ENCODE peak calls at places on chromosomes 1 and 21, in six cellular contexts. One of them, this sample, is unnamed.

GRCh38 chr1:25698252-25698651 is 81.7 kb downstream of the MAN1C1 start:
- DNase-seq in astrocyte: peak
- DNase-seq in H7: no peak
- DNase-seq in dorsolateral prefrontal cortex: no peak
- DNase-seq in hypothalamus: no peak
- DNase-seq in GM19239: no peak
- DNase-seq in this sample: no peak

GRCh38 chr1:226863446-226863845 is 7.0 kb upstream of the PSEN2 start:
- DNase-seq in GM19239: no peak
- DNase-seq in dorsolateral prefrontal cortex: no peak
- DNase-seq in astrocyte: peak
- DNase-seq in hypothalamus: no peak
- DNase-seq in H7: peak
- DNase-seq in this sample: no peak

GRCh38 chr1:206575165-206575893 is 36.9 kb downstream of the EIF2D start:
- DNase-seq in dorsolateral prefrontal cortex: no peak
- DNase-seq in H7: no peak
- DNase-seq in astrocyte: peak
- DNase-seq in hypothalamus: no peak
- DNase-seq in GM19239: no peak
- DNase-seq in this sample: no peak

GRCh38 chr1:94299627-94300552 is 62.5 kb upstream of the ARHGAP29 start:
- DNase-seq in hypothalamus: no peak
- DNase-seq in dorsolateral prefrontal cortex: no peak
- DNase-seq in astrocyte: peak
- DNase-seq in H7: peak
- DNase-seq in GM19239: no peak
- DNase-seq in this sample: peak

GRCh38 chr21:28135646-28136045 is 857.0 kb downstream of the LTN1 start:
- DNase-seq in dorsolateral prefrontal cortex: no peak
- DNase-seq in GM19239: no peak
- DNase-seq in hypothalamus: no peak
- DNase-seq in H7: no peak
- DNase-seq in astrocyte: no peak
- DNase-seq in this sample: no peak

GRCh38 chr1:201728731-201729130 is 100.2 kb upstream of the IPO9 start:
- DNase-seq in GM19239: no peak
- DNase-seq in H7: peak
- DNase-seq in dorsolateral prefrontal cortex: no peak
- DNase-seq in astrocyte: no peak
- DNase-seq in hypothalamus: no peak
- DNase-seq in this sample: no peak

GRCh38 chr1:116154536-116154935 is 43.3 kb downstream of the MAB21L3 start:
- DNase-seq in hypothalamus: no peak
- DNase-seq in dorsolateral prefrontal cortex: no peak
- DNase-seq in GM19239: no peak
- DNase-seq in H7: no peak
- DNase-seq in astrocyte: no peak
- DNase-seq in this sample: no peak

GRCh38 chr1:209783338-209783737 is 1.0 kb downstream of the C1orf74 start:
- DNase-seq in astrocyte: no peak
- DNase-seq in dorsolateral prefrontal cortex: no peak
- DNase-seq in H7: no peak
- DNase-seq in GM19239: no peak
- DNase-seq in hypothalamus: no peak
- DNase-seq in this sample: no peak

GRCh38 chr1:234716907-234717375 is 107.0 kb upstream of the IRF2BP2 start:
- DNase-seq in astrocyte: no peak
- DNase-seq in hypothalamus: peak
- DNase-seq in GM19239: no peak
- DNase-seq in H7: no peak
- DNase-seq in dorsolateral prefrontal cortex: no peak
- DNase-seq in this sample: no peak

GRCh38 chr1:205570796-205571537 is 60.8 kb downstream of the ELK4 start:
- DNase-seq in hypothalamus: no peak
- DNase-seq in GM19239: no peak
- DNase-seq in H7: no peak
- DNase-seq in astrocyte: no peak
- DNase-seq in dorsolateral prefrontal cortex: peak
- DNase-seq in this sample: peak

GRCh38 chr1:241323510-241323909 is 33.5 kb downstream of the RGS7 start:
- DNase-seq in H7: peak
- DNase-seq in GM19239: peak
- DNase-seq in dorsolateral prefrontal cortex: no peak
- DNase-seq in astrocyte: peak
- DNase-seq in hypothalamus: no peak
- DNase-seq in this sample: peak

GRCh38 chr1:10939654-10940450 is 72.6 kb upstream of the TARDBP start:
- DNase-seq in hypothalamus: no peak
- DNase-seq in H7: peak
- DNase-seq in dorsolateral prefrontal cortex: no peak
- DNase-seq in astrocyte: no peak
- DNase-seq in GM19239: peak
- DNase-seq in this sample: no peak

GRCh38 chr1:8015036-8015808 is 10.9 kb downstream of the ERRFI1 start:
- DNase-seq in GM19239: peak
- DNase-seq in hypothalamus: no peak
- DNase-seq in H7: peak
- DNase-seq in dorsolateral prefrontal cortex: peak
- DNase-seq in astrocyte: peak
- DNase-seq in this sample: peak